ENCODE peak calls at places on chromosomes 2 and 18, in four cellular contexts. A, K, L and G are unnamed samples.

GRCh38 chr2:182826051-182826450 is 40.4 kb downstream of the FRZB start:
- DNase-seq in K (no peak), A (no peak), L (no peak), G (no peak)

GRCh38 chr2:128409326-128410034 is 90.8 kb upstream of the HS6ST1 start:
- DNase-seq in K (peak; percentile 1), A (no peak), L (no peak), G (no peak)

GRCh38 chr2:240139666-240140393 is 628 bp downstream of the OTOS start:
- DNase-seq in K (no peak), A (no peak), L (no peak), G (no peak)

GRCh38 chr2:135030826-135031225 is 16.4 kb downstream of the MAP3K19 start:
- DNase-seq in L (peak; percentile 65), A (peak; percentile 60), K (no peak), G (no peak)

GRCh38 chr2:73566288-73566878 is 75.8 kb downstream of the NAT8 start:
- DNase-seq in A (no peak), L (no peak), K (no peak), G (no peak)

GRCh38 chr18:63017977-63018376 is 301.6 kb downstream of the BCL2 start:
- DNase-seq in K (no peak), L (no peak), A (no peak), G (no peak)

GRCh38 chr2:84850471-84850870 is 30.4 kb downstream of the TRABD2A start:
- DNase-seq in K (no peak), L (no peak), A (no peak), G (no peak)

GRCh38 chr2:29702276-29702675 is 219.1 kb downstream of the ALK start:
- DNase-seq in A (no peak), K (no peak), L (no peak), G (no peak)

GRCh38 chr2:14420851-14421250 is 211.7 kb upstream of the LRATD1 start:
- DNase-seq in L (peak; percentile 45), K (no peak), A (peak; percentile 1), G (no peak)

GRCh38 chr18:75140296-75140695 is 68.6 kb downstream of the PTGR3 start:
- DNase-seq in L (no peak), K (no peak), A (no peak), G (no peak)

GRCh38 chr2:237723613-237724012 is 75.0 kb upstream of the RBM44 start:
- DNase-seq in A (peak; percentile 80), K (peak; percentile 90), L (peak; percentile 57), G (peak; percentile 72)

GRCh38 chr2:88128654-88129312 is 921 bp upstream of the FABP1 start:
- DNase-seq in L (no peak), A (no peak), K (no peak), G (no peak)

GRCh38 chr2:88131999-88132368 is 4.1 kb upstream of the FABP1 start:
- DNase-seq in K (no peak), L (no peak), A (no peak), G (no peak)

GRCh38 chr2:88129313-88129959 is 1.6 kb upstream of the FABP1 start:
- DNase-seq in K (peak; percentile 54), A (no peak), L (no peak), G (no peak)

GRCh38 chr2:88133875-88134274 is 6.0 kb upstream of the FABP1 start:
- DNase-seq in L (no peak), K (no peak), A (no peak), G (no peak)

DNA sequence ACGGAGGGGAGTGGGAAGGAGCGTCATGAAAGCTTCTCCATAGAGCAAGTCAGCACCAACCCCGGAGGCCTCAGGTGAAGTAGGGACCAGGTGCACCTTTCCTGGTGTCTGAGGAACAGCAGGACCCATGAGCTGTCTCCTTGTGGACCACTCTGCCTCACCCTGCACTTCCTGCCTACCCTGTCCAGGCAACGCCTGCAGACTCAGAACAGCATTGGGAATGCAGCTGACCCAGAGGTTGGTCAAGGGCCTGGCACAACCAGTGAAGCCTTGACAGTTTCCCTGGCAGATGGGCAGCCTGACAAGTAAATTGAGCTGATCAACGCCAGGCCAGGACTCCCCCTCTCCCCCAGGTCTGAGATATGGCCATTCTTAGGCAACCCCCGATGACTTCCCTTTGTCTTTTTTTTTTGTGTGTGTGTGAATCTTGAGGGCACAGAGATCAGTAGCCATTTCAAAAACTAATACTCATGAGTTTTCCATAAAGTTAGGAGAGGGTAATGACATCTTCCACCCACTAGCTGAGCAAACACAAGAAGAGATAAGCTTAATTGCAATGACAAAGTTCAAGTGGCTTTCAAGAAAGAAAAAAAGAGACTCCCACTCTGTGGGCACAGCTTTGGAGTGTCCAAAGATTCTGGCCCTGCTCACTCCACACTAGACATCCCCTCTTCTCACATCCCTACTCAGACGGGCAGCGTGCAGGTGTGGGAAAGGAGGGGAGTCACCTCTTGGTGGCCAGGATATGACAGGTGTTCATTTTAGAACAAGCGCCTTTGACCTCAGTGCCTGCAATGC is 3.5 kb upstream of the FABP1 start:
- DNase-seq in A (no peak), L (no peak), K (peak; percentile 60), G (no peak)
- H3K27me3 ChIP-seq in A (peaks cover 28% of the 10 kb centered on the region), L (no peaks in the 10 kb centered on the region), K (no peaks in the 10 kb centered on the region), G (no peaks in the 10 kb centered on the region)

DNA sequence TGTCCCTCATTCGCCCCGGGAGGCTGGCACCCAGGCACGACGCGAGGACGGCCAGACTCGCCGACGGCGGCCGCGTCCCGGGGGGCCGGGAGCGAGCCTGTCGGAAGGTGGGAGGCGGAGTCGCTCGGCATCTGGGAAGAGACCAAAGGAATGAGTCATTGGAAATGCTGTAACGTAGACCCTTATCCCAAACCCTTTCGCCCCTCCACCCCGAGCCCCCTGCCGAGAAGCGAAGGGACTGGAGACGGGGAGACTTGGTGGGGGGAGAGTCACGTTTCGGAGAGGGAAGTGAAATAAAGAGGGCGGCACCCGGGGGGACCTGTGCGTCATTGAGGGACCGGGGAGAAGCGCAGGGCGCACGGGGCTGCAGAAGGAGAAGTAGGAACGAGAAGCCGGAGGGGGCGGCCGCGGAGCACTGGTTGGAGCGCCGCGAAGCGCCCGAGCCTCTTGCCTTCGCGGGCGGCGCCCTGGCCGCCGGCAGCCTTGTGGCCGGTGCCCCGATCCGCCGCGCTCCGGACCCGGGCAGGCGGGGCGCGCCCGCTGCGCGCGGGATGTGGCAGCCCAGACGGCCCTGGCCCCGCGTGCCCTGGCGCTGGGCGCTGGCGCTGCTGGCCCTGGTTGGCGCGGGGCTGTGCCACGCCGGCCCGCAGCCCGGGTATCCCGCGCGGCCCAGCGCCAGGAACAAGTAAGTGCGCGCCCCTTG is at the start of gene EMILIN2:
- DNase-seq in A (peak; percentile 53), K (peak; percentile 60), L (peak; percentile 14), G (peak; percentile 90)
- H3K27me3 ChIP-seq in A (no peaks in the 10 kb centered on the region), K (peaks cover 66% of the 10 kb centered on the region), L (peaks cover 75% of the 10 kb centered on the region), G (peaks cover 23% of the 10 kb centered on the region)

DNA sequence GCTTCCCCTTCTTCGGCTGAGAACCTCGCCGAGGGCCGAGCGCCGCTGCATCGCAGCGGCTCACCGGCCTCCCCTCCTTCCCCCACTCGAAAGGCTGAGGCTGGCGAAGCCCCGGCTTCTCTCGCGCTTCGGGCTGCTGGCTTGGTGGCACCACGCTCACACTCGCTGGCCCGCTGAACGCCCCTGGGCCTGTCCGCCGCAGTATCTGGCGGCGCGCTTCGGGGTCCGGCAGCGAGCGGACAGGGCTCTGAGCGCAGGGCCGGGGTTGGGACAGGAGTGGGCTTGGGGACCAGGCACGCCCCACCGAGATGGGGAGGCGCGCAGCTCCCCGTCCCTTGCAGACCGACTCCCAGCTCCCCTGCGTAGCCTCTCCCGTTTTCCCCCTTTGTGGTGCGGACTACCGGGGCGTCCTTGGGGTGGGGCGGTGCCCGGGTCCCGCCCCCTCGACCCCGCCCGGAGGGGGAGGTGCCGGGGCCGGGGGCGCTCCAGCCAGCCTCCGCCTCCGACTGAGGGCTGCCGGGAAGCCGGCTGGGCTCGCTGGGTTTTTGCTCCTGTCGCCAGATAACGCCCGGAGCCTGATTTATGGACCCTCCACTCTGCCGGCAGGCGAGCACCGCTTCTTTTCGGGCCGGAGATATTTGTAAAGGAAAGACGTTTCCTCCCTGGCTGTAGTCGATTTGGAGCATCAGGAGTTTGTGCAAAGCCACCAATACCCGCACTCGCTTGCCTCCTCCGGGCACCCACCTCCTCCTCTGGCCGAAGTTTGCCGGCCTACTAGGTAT is 3.8 kb downstream of the GBX2 start:
- DNase-seq in K (no peak), A (peak; percentile 59), L (no peak), G (peak; percentile 58)
- H3K27me3 ChIP-seq in K (peaks cover 100% of the 10 kb centered on the region), A (peaks cover 65% of the 10 kb centered on the region), L (peaks cover 99% of the 10 kb centered on the region), G (peaks cover 100% of the 10 kb centered on the region)

GRCh38 chr2:119480718-119481142 is 43.6 kb downstream of the SCTR start:
- DNase-seq in K (no peak), L (no peak), A (no peak), G (no peak)
- H3K27me3 ChIP-seq in K (peaks cover 6% of the 10 kb centered on the region), L (peaks cover 27% of the 10 kb centered on the region), A (peaks cover 60% of the 10 kb centered on the region), G (no peaks in the 10 kb centered on the region)

GRCh38 chr18:77071711-77072292 is 60.8 kb downstream of the MBP start:
- DNase-seq in L (peak; percentile 100), A (peak; percentile 90), K (no peak), G (no peak)

GRCh38 chr18:77069931-77070330 is 62.7 kb downstream of the MBP start:
- DNase-seq in K (no peak), L (no peak), A (no peak), G (no peak)

GRCh38 chr18:77072566-77072965 is 60.0 kb downstream of the MBP start:
- DNase-seq in L (no peak), A (no peak), K (no peak), G (no peak)

GRCh38 chr18:77070627-77071026 is 62.0 kb downstream of the MBP start:
- DNase-seq in A (no peak), L (no peak), K (no peak), G (no peak)

DNA sequence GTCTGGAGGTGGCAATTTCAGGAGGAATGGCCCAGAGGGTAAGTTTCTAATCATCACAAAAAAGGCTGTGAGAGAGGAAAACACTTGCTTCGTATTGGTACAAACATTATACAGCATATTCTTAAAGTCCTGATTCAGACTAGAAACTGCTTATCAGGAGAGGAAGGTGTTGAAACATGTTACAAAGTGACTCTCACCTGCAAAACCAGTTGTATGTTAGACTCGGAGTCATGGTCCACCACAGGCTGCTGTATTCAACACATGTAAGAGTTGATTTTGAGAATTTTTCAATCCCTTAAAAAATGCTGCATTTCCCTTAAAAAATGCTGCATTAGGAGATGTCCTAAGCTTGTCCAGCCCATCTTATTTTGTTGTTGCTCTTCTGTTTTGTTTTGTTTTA is 61.5 kb downstream of the MBP start:
- DNase-seq in L (no peak), A (no peak), K (no peak), G (no peak)
- H3K27me3 ChIP-seq in L (no peaks in the 10 kb centered on the region), A (no peaks in the 10 kb centered on the region), K (no peaks in the 10 kb centered on the region), G (no peaks in the 10 kb centered on the region)

DNA sequence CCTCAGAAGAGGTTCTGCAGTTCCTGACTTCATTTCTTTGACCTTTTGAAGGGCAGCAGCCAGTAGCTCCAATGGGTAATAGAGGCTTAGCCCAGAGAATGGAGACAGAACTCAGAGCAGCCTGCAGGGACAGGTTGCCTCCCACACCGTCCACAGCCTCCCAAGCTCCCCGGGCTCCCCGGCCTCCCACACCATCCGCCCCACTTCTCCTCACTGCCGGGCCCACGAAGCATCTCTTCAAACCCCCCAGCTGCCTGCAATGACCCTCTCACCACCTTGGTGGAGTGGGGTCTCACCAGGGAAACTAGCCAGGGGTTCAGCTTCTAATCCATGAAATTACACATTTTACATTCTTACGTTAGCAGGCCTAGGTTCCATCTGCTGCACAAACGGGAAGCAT is 652.0 kb upstream of the SALL3 start:
- DNase-seq in A (no peak), K (no peak), L (no peak), G (no peak)
- H3K27me3 ChIP-seq in A (no peaks in the 10 kb centered on the region), K (no peaks in the 10 kb centered on the region), L (no peaks in the 10 kb centered on the region), G (no peaks in the 10 kb centered on the region)